ENCODE peak calls at places on chromosomes 12 and 14, in seven cellular contexts. One of them, this sample, is unnamed.

GRCh38 chr12:2113501-2113912 is 60.7 kb downstream of the CACNA1C start:
- DNase-seq in astrocyte of the cerebellum: no peak
- DNase-seq in RWPE1: no peak
- DNase-seq in CD8-positive, alpha-beta T cell: no peak
- DNase-seq in AG10803: peak
- DNase-seq in K562: no peak
- DNase-seq in PC-3: no peak
- DNase-seq in this sample: no peak

GRCh38 chr14:53430870-53431269 is 277.7 kb upstream of the DDHD1 start:
- DNase-seq in astrocyte of the cerebellum: no peak
- DNase-seq in RWPE1: no peak
- DNase-seq in CD8-positive, alpha-beta T cell: no peak
- DNase-seq in AG10803: no peak
- DNase-seq in K562: no peak
- DNase-seq in PC-3: peak
- DNase-seq in this sample: no peak

GRCh38 chr12:10189653-10190052 is 10.8 kb downstream of the TMEM52B start:
- DNase-seq in astrocyte of the cerebellum: no peak
- DNase-seq in RWPE1: no peak
- DNase-seq in CD8-positive, alpha-beta T cell: no peak
- DNase-seq in AG10803: peak
- DNase-seq in K562: no peak
- DNase-seq in PC-3: peak
- DNase-seq in this sample: no peak

GRCh38 chr14:97382616-97383226 is 585.5 kb downstream of the VRK1 start:
- DNase-seq in astrocyte of the cerebellum: no peak
- DNase-seq in RWPE1: no peak
- DNase-seq in CD8-positive, alpha-beta T cell: no peak
- DNase-seq in AG10803: no peak
- DNase-seq in K562: no peak
- DNase-seq in PC-3: no peak
- DNase-seq in this sample: no peak

GRCh38 chr14:64965356-64966000 is 6.7 kb downstream of the RAB15 start:
- DNase-seq in astrocyte of the cerebellum: no peak
- DNase-seq in RWPE1: no peak
- DNase-seq in CD8-positive, alpha-beta T cell: no peak
- DNase-seq in AG10803: no peak
- DNase-seq in K562: no peak
- DNase-seq in PC-3: no peak
- DNase-seq in this sample: no peak

GRCh38 chr14:104148433-104149277 is 10.3 kb downstream of the KIF26A start:
- DNase-seq in astrocyte of the cerebellum: no peak
- DNase-seq in RWPE1: no peak
- DNase-seq in CD8-positive, alpha-beta T cell: no peak
- DNase-seq in AG10803: no peak
- DNase-seq in K562: no peak
- DNase-seq in PC-3: no peak
- DNase-seq in this sample: no peak

GRCh38 chr14:22614240-22614799 is 16.2 kb downstream of the ABHD4 start:
- DNase-seq in astrocyte of the cerebellum: peak
- DNase-seq in RWPE1: peak
- DNase-seq in CD8-positive, alpha-beta T cell: no peak
- DNase-seq in AG10803: peak
- DNase-seq in K562: no peak
- DNase-seq in PC-3: peak
- DNase-seq in this sample: no peak

GRCh38 chr14:57486767-57487379 is 6.8 kb downstream of the CCDC198 start:
- DNase-seq in astrocyte of the cerebellum: peak
- DNase-seq in RWPE1: peak
- DNase-seq in CD8-positive, alpha-beta T cell: no peak
- DNase-seq in AG10803: peak
- DNase-seq in K562: peak
- DNase-seq in PC-3: peak
- DNase-seq in this sample: no peak

GRCh38 chr14:99026471-99026870 is 245.5 kb downstream of the BCL11B start:
- DNase-seq in astrocyte of the cerebellum: no peak
- DNase-seq in RWPE1: no peak
- DNase-seq in CD8-positive, alpha-beta T cell: no peak
- DNase-seq in AG10803: no peak
- DNase-seq in K562: no peak
- DNase-seq in PC-3: peak
- DNase-seq in this sample: no peak

GRCh38 chr12:104718581-104718980 is 239.5 kb downstream of the SLC41A2 start:
- DNase-seq in astrocyte of the cerebellum: peak
- DNase-seq in RWPE1: no peak
- DNase-seq in CD8-positive, alpha-beta T cell: no peak
- DNase-seq in AG10803: peak
- DNase-seq in K562: no peak
- DNase-seq in PC-3: no peak
- DNase-seq in this sample: no peak

GRCh38 chr12:47838286-47838931 is 18.7 kb upstream of the HDAC7 start:
- DNase-seq in astrocyte of the cerebellum: no peak
- DNase-seq in RWPE1: no peak
- DNase-seq in CD8-positive, alpha-beta T cell: peak
- DNase-seq in AG10803: peak
- DNase-seq in K562: peak
- DNase-seq in PC-3: peak
- DNase-seq in this sample: peak

GRCh38 chr12:98470469-98471082 is 44.8 kb upstream of the TMPO start:
- DNase-seq in astrocyte of the cerebellum: no peak
- DNase-seq in RWPE1: peak
- DNase-seq in CD8-positive, alpha-beta T cell: no peak
- DNase-seq in AG10803: peak
- DNase-seq in K562: no peak
- DNase-seq in PC-3: peak
- DNase-seq in this sample: no peak

GRCh38 chr14:36805116-36805515 is 143.5 kb downstream of the PAX9 start:
- DNase-seq in astrocyte of the cerebellum: no peak
- DNase-seq in RWPE1: no peak
- DNase-seq in CD8-positive, alpha-beta T cell: no peak
- DNase-seq in AG10803: peak
- DNase-seq in K562: no peak
- DNase-seq in PC-3: no peak
- DNase-seq in this sample: no peak

GRCh38 chr12:120292661-120293531 is at the start of gene RNU4-1:
- DNase-seq in astrocyte of the cerebellum: peak
- DNase-seq in RWPE1: peak
- DNase-seq in CD8-positive, alpha-beta T cell: peak
- DNase-seq in AG10803: peak
- DNase-seq in K562: peak
- DNase-seq in PC-3: peak
- DNase-seq in this sample: peak

GRCh38 chr12:70964867-70965469 is 44.4 kb upstream of the PTPRR start:
- DNase-seq in astrocyte of the cerebellum: no peak
- DNase-seq in RWPE1: no peak
- DNase-seq in CD8-positive, alpha-beta T cell: no peak
- DNase-seq in AG10803: no peak
- DNase-seq in K562: no peak
- DNase-seq in PC-3: no peak
- DNase-seq in this sample: no peak

GRCh38 chr12:12384601-12385321 is 27.9 kb downstream of the BORCS5 start:
- DNase-seq in astrocyte of the cerebellum: no peak
- DNase-seq in RWPE1: no peak
- DNase-seq in CD8-positive, alpha-beta T cell: peak
- DNase-seq in AG10803: no peak
- DNase-seq in K562: peak
- DNase-seq in PC-3: no peak
- DNase-seq in this sample: no peak

GRCh38 chr12:58727526-58727925 is 192.8 kb downstream of the LRIG3 start:
- DNase-seq in astrocyte of the cerebellum: no peak
- DNase-seq in RWPE1: no peak
- DNase-seq in CD8-positive, alpha-beta T cell: no peak
- DNase-seq in AG10803: peak
- DNase-seq in K562: no peak
- DNase-seq in PC-3: no peak
- DNase-seq in this sample: no peak

GRCh38 chr12:108120863-108121165 is 8.3 kb upstream of the WSCD2 start:
- DNase-seq in astrocyte of the cerebellum: no peak
- DNase-seq in RWPE1: no peak
- DNase-seq in CD8-positive, alpha-beta T cell: no peak
- DNase-seq in AG10803: no peak
- DNase-seq in K562: no peak
- DNase-seq in PC-3: no peak
- DNase-seq in this sample: no peak

GRCh38 chr14:56297449-56297848 is 179.2 kb downstream of the PELI2 start:
- DNase-seq in astrocyte of the cerebellum: no peak
- DNase-seq in RWPE1: no peak
- DNase-seq in CD8-positive, alpha-beta T cell: no peak
- DNase-seq in AG10803: no peak
- DNase-seq in K562: no peak
- DNase-seq in PC-3: no peak
- DNase-seq in this sample: no peak

GRCh38 chr14:56290195-56290594 is 172.0 kb downstream of the PELI2 start:
- DNase-seq in astrocyte of the cerebellum: no peak
- DNase-seq in RWPE1: no peak
- DNase-seq in CD8-positive, alpha-beta T cell: no peak
- DNase-seq in AG10803: no peak
- DNase-seq in K562: no peak
- DNase-seq in PC-3: no peak
- DNase-seq in this sample: no peak

GRCh38 chr14:56293506-56293905 is 175.3 kb downstream of the PELI2 start:
- DNase-seq in astrocyte of the cerebellum: no peak
- DNase-seq in RWPE1: no peak
- DNase-seq in CD8-positive, alpha-beta T cell: no peak
- DNase-seq in AG10803: no peak
- DNase-seq in K562: no peak
- DNase-seq in PC-3: no peak
- DNase-seq in this sample: no peak

GRCh38 chr14:56295743-56296142 is 177.5 kb downstream of the PELI2 start:
- DNase-seq in astrocyte of the cerebellum: no peak
- DNase-seq in RWPE1: peak
- DNase-seq in CD8-positive, alpha-beta T cell: no peak
- DNase-seq in AG10803: peak
- DNase-seq in K562: no peak
- DNase-seq in PC-3: no peak
- DNase-seq in this sample: no peak

DNA sequence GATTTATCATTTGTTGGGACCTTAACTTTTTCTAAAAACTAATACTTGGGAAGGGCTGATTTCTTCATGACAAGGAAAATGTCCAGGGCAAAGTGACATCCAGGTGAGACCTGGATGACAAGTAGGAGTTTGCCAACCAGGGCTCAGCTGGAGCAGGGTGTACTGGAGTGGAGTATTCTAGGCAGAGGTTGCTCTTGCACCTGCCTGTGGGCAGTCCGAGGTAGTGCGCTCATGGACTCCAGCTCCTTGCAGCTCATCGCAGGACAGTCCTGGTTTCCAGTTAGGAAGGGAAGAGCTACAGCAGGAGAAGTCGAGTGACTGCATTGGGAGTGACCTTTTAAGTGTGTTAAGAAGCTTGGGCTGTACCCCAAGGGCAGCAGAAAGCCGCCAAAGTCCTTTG is 175.9 kb downstream of the PELI2 start:
- DNase-seq in astrocyte of the cerebellum: no peak
- DNase-seq in RWPE1: no peak
- DNase-seq in CD8-positive, alpha-beta T cell: no peak
- DNase-seq in AG10803: no peak
- DNase-seq in K562: no peak
- DNase-seq in PC-3: peak
- DNase-seq in this sample: no peak
- TF ChIP-seq CTCF in astrocyte of the cerebellum: no peak
- TF ChIP-seq CTCF in RWPE1: no peak
- TF ChIP-seq CTCF in CD8-positive, alpha-beta T cell: no peak
- TF ChIP-seq CTCF in AG10803: no peak
- TF ChIP-seq CTCF in K562: no peak
- TF ChIP-seq CTCF in PC-3: peak
- TF ChIP-seq CTCF in this sample: no peak

DNA sequence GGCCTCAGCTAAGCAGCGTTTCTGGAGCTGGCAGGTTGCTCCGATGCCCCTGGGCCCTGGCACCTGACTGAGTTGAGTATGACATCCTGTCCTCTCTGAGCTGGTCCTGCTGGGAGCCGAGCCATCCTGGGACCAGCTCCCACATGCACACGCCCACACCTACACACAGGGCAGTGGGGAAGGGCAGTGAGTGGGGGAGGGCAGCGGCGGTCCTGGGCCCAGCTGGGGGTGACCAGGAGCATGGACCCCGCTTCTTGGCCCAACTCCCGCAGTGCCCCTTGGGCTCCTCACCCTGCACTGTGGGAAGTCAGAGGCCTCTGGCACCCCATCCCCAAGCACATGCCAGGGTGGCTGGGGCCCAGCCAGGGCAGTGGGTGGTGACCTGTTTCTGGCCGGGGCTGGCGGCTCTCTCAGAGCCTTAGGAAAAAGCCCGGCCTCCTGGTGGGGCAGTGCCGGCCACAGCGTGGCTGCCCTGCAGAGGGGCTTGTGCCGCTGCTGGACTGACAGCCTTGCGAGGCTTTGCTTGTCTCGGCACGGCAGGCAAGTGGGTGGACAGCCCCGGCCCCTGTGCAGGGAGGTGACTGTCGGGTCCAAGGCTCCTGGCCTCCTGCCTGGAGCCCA is 5.9 kb upstream of the CRIP2 start:
- DNase-seq in astrocyte of the cerebellum: no peak
- DNase-seq in RWPE1: no peak
- DNase-seq in CD8-positive, alpha-beta T cell: no peak
- DNase-seq in AG10803: no peak
- DNase-seq in K562: no peak
- DNase-seq in PC-3: no peak
- DNase-seq in this sample: no peak
- TF ChIP-seq CTCF in astrocyte of the cerebellum: no peak
- TF ChIP-seq CTCF in RWPE1: no peak
- TF ChIP-seq CTCF in CD8-positive, alpha-beta T cell: no peak
- TF ChIP-seq CTCF in AG10803: no peak
- TF ChIP-seq CTCF in K562: no peak
- TF ChIP-seq CTCF in PC-3: no peak
- TF ChIP-seq CTCF in this sample: no peak

GRCh38 chr12:60832300-60832699 is 1236.5 kb downstream of the SLC16A7 start:
- DNase-seq in astrocyte of the cerebellum: no peak
- DNase-seq in RWPE1: no peak
- DNase-seq in CD8-positive, alpha-beta T cell: no peak
- DNase-seq in AG10803: no peak
- DNase-seq in K562: no peak
- DNase-seq in PC-3: no peak
- DNase-seq in this sample: no peak
- TF ChIP-seq CTCF in astrocyte of the cerebellum: no peak
- TF ChIP-seq CTCF in RWPE1: no peak
- TF ChIP-seq CTCF in CD8-positive, alpha-beta T cell: no peak
- TF ChIP-seq CTCF in AG10803: no peak
- TF ChIP-seq CTCF in K562: no peak
- TF ChIP-seq CTCF in PC-3: no peak
- TF ChIP-seq CTCF in this sample: no peak

GRCh38 chr14:68510201-68510600 is 282.7 kb downstream of the ZFP36L1 start:
- DNase-seq in astrocyte of the cerebellum: peak
- DNase-seq in RWPE1: no peak
- DNase-seq in CD8-positive, alpha-beta T cell: no peak
- DNase-seq in AG10803: peak
- DNase-seq in K562: no peak
- DNase-seq in PC-3: no peak
- DNase-seq in this sample: no peak

GRCh38 chr14:68509188-68509953 is 283.5 kb downstream of the ZFP36L1 start:
- DNase-seq in astrocyte of the cerebellum: no peak
- DNase-seq in RWPE1: no peak
- DNase-seq in CD8-positive, alpha-beta T cell: no peak
- DNase-seq in AG10803: no peak
- DNase-seq in K562: no peak
- DNase-seq in PC-3: no peak
- DNase-seq in this sample: no peak

GRCh38 chr14:68512088-68512487 is 280.8 kb downstream of the ZFP36L1 start:
- DNase-seq in astrocyte of the cerebellum: no peak
- DNase-seq in RWPE1: no peak
- DNase-seq in CD8-positive, alpha-beta T cell: no peak
- DNase-seq in AG10803: peak
- DNase-seq in K562: no peak
- DNase-seq in PC-3: no peak
- DNase-seq in this sample: no peak

GRCh38 chr14:68511727-68512047 is 281.2 kb downstream of the ZFP36L1 start:
- DNase-seq in astrocyte of the cerebellum: no peak
- DNase-seq in RWPE1: no peak
- DNase-seq in CD8-positive, alpha-beta T cell: no peak
- DNase-seq in AG10803: no peak
- DNase-seq in K562: no peak
- DNase-seq in PC-3: no peak
- DNase-seq in this sample: no peak

GRCh38 chr14:68510951-68511726 is 281.7 kb downstream of the ZFP36L1 start:
- DNase-seq in astrocyte of the cerebellum: peak
- DNase-seq in RWPE1: no peak
- DNase-seq in CD8-positive, alpha-beta T cell: no peak
- DNase-seq in AG10803: no peak
- DNase-seq in K562: no peak
- DNase-seq in PC-3: no peak
- DNase-seq in this sample: no peak
- TF ChIP-seq CTCF in astrocyte of the cerebellum: peak
- TF ChIP-seq CTCF in RWPE1: no peak
- TF ChIP-seq CTCF in CD8-positive, alpha-beta T cell: no peak
- TF ChIP-seq CTCF in AG10803: peak
- TF ChIP-seq CTCF in K562: no peak
- TF ChIP-seq CTCF in PC-3: no peak
- TF ChIP-seq CTCF in this sample: no peak